ENCODE peak calls at places on chromosomes 12 and 14, in ten cellular contexts. One of them, this sample, is unnamed. For H3K27me3, the result is how much of the 10 kb centered on the place peaks cover.

GRCh38 chr14:75711796-75712211 is 50.8 kb downstream of the TTLL5 start:
- DNase-seq in HCT116: peak
- DNase-seq in RWPE2: peak
- DNase-seq in MG63: peak
- DNase-seq in HepG2: peak
- DNase-seq in IMR-90: peak
- DNase-seq in lower lobe of right lung: peak
- DNase-seq in small intestine: no peak
- DNase-seq in endothelial cell of umbilical vein: peak
- DNase-seq in pancreas: peak
- DNase-seq in this sample: peak

GRCh38 chr14:93543766-93544165 is 113.0 kb downstream of the UNC79 start:
- DNase-seq in HCT116: peak
- DNase-seq in RWPE2: no peak
- DNase-seq in MG63: no peak
- DNase-seq in HepG2: peak
- DNase-seq in IMR-90: peak
- DNase-seq in lower lobe of right lung: no peak
- DNase-seq in small intestine: no peak
- DNase-seq in endothelial cell of umbilical vein: peak
- DNase-seq in pancreas: no peak
- DNase-seq in this sample: no peak

GRCh38 chr12:116880817-116881324 is 370 bp downstream of the HRK start:
- DNase-seq in HCT116: no peak
- DNase-seq in RWPE2: no peak
- DNase-seq in MG63: peak
- DNase-seq in HepG2: peak
- DNase-seq in IMR-90: peak
- DNase-seq in lower lobe of right lung: no peak
- DNase-seq in small intestine: peak
- DNase-seq in endothelial cell of umbilical vein: peak
- DNase-seq in pancreas: peak
- DNase-seq in this sample: peak

GRCh38 chr12:6178981-6179761 is 21.0 kb upstream of the CD9 start:
- DNase-seq in HCT116: no peak
- DNase-seq in RWPE2: no peak
- DNase-seq in MG63: no peak
- DNase-seq in HepG2: peak
- DNase-seq in IMR-90: peak
- DNase-seq in lower lobe of right lung: no peak
- DNase-seq in small intestine: no peak
- DNase-seq in endothelial cell of umbilical vein: peak
- DNase-seq in pancreas: no peak
- DNase-seq in this sample: peak

GRCh38 chr12:76025601-76026575 is 5.7 kb downstream of the PHLDA1 start:
- DNase-seq in HCT116: no peak
- DNase-seq in RWPE2: no peak
- DNase-seq in MG63: no peak
- DNase-seq in HepG2: no peak
- DNase-seq in IMR-90: peak
- DNase-seq in lower lobe of right lung: no peak
- DNase-seq in small intestine: no peak
- DNase-seq in endothelial cell of umbilical vein: peak
- DNase-seq in pancreas: no peak
- DNase-seq in this sample: no peak

GRCh38 chr12:85036241-85036707 is at the start of the genes LRRIQ1 and TSPAN19:
- DNase-seq in HCT116: peak
- DNase-seq in RWPE2: peak
- DNase-seq in MG63: peak
- DNase-seq in HepG2: peak
- DNase-seq in IMR-90: peak
- DNase-seq in lower lobe of right lung: peak
- DNase-seq in small intestine: peak
- DNase-seq in endothelial cell of umbilical vein: peak
- DNase-seq in pancreas: peak
- DNase-seq in this sample: peak

GRCh38 chr14:94213021-94213420 is 38.9 kb downstream of the PPP4R4 start:
- DNase-seq in HCT116: no peak
- DNase-seq in RWPE2: no peak
- DNase-seq in MG63: peak
- DNase-seq in HepG2: no peak
- DNase-seq in IMR-90: peak
- DNase-seq in lower lobe of right lung: no peak
- DNase-seq in small intestine: no peak
- DNase-seq in endothelial cell of umbilical vein: no peak
- DNase-seq in pancreas: no peak
- DNase-seq in this sample: no peak

GRCh38 chr12:76400136-76400535 is 51.9 kb upstream of the BBS10 start:
- DNase-seq in HCT116: no peak
- DNase-seq in RWPE2: no peak
- DNase-seq in MG63: no peak
- DNase-seq in HepG2: no peak
- DNase-seq in IMR-90: no peak
- DNase-seq in lower lobe of right lung: no peak
- DNase-seq in small intestine: no peak
- DNase-seq in endothelial cell of umbilical vein: no peak
- DNase-seq in pancreas: no peak
- DNase-seq in this sample: no peak

GRCh38 chr12:127063339-127064090 is 1203.5 kb upstream of the TMEM132C start:
- DNase-seq in HCT116: no peak
- DNase-seq in RWPE2: no peak
- DNase-seq in MG63: no peak
- DNase-seq in HepG2: no peak
- DNase-seq in IMR-90: no peak
- DNase-seq in lower lobe of right lung: no peak
- DNase-seq in small intestine: no peak
- DNase-seq in endothelial cell of umbilical vein: no peak
- DNase-seq in pancreas: no peak
- DNase-seq in this sample: no peak

GRCh38 chr14:24399981-24400718 is 1.3 kb downstream of the NYNRIN start:
- DNase-seq in HCT116: no peak
- DNase-seq in RWPE2: no peak
- DNase-seq in MG63: no peak
- DNase-seq in HepG2: no peak
- DNase-seq in IMR-90: no peak
- DNase-seq in lower lobe of right lung: no peak
- DNase-seq in small intestine: no peak
- DNase-seq in endothelial cell of umbilical vein: no peak
- DNase-seq in pancreas: no peak
- DNase-seq in this sample: no peak

DNA sequence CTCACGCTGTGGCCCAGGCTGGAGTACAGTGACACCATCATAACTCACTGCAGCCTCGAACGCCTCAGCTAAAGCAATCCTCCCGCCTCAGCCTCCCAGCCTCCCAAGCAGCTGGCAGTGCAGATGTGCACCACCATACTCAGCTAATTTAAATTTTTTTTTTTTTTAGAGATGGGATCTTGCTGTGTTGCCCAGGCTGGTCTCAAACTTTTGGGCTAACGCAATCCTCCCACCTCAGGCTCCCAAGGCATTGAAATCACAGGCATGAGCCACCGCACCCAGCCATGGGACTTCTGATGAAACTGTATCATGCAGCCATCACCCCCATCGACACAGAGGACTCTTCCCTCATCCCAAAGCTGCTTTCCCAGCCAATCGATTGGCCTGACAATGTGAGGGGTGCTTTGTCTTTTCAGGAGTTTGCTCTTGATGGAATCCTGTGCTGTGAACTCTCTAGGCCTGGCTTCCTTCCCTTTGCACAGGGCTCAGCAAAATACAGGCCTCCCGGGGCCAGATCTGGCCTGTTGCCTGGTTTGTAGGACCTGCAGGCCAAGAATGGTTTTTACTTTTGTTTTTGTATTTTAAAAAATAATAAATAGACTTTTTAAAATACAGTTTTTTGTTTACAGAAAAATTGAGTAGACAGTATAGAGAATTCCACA is 59.6 kb upstream of the NCOR2 start:
- DNase-seq in HCT116: no peak
- DNase-seq in RWPE2: no peak
- DNase-seq in MG63: peak
- DNase-seq in HepG2: no peak
- DNase-seq in IMR-90: peak
- DNase-seq in lower lobe of right lung: no peak
- DNase-seq in small intestine: no peak
- DNase-seq in endothelial cell of umbilical vein: peak
- DNase-seq in pancreas: peak
- DNase-seq in this sample: peak
- H3K4me3 ChIP-seq in HCT116: no peak
- H3K4me3 ChIP-seq in RWPE2: no peak
- H3K4me3 ChIP-seq in MG63: no peak
- H3K4me3 ChIP-seq in HepG2: no peak
- H3K4me3 ChIP-seq in IMR-90: no peak
- H3K4me3 ChIP-seq in lower lobe of right lung: no peak
- H3K4me3 ChIP-seq in small intestine: no peak
- H3K4me3 ChIP-seq in endothelial cell of umbilical vein: no peak
- H3K4me3 ChIP-seq in pancreas: no peak
- H3K4me3 ChIP-seq in this sample: no peak

DNA sequence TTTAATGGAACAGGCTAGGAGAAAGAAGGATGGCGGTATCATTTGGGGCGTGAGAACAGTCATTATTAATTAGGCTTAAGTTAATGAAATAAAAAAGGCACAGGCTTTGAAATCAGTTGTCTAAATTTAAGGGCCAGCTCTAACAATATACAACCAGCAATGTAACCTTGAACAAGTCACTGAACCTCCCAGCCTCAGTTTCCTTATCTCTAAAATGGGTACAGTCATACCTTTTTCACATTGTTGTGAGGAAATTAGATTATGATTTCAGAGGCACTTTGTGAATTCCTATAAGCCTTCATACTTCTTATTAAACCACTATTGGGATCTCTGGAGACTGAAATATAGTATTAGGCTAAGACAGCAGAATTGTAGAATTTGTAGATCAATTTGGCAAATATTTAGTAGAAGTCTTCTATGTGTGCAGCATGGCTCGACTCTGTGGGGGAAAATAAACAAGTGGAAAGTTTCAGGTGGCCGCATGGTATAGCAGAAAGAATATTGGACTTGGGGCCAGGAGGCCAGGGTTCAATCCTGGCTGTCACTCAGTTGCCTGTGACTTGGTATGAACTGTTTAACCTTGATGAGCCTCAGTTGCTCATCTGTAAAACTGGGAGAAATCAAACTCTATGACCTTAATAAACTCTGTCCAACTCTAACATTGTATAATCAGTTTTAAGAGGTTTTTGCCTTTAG is 117.7 kb downstream of the ETV6 start:
- DNase-seq in HCT116: no peak
- DNase-seq in RWPE2: no peak
- DNase-seq in MG63: no peak
- DNase-seq in HepG2: no peak
- DNase-seq in IMR-90: no peak
- DNase-seq in lower lobe of right lung: no peak
- DNase-seq in small intestine: no peak
- DNase-seq in endothelial cell of umbilical vein: no peak
- DNase-seq in pancreas: no peak
- DNase-seq in this sample: no peak
- H3K27me3 ChIP-seq in HCT116: under half
- H3K27me3 ChIP-seq in RWPE2: under half
- H3K27me3 ChIP-seq in MG63: under half
- H3K27me3 ChIP-seq in HepG2: under half
- H3K27me3 ChIP-seq in IMR-90: under half
- H3K27me3 ChIP-seq in lower lobe of right lung: under half
- H3K27me3 ChIP-seq in small intestine: under half
- H3K27me3 ChIP-seq in endothelial cell of umbilical vein: under half
- H3K27me3 ChIP-seq in pancreas: under half
- H3K27me3 ChIP-seq in this sample: under half

GRCh38 chr14:52277552-52277951 is 10.1 kb downstream of the PTGDR start:
- DNase-seq in HCT116: no peak
- DNase-seq in RWPE2: no peak
- DNase-seq in MG63: no peak
- DNase-seq in HepG2: no peak
- DNase-seq in IMR-90: no peak
- DNase-seq in lower lobe of right lung: no peak
- DNase-seq in small intestine: no peak
- DNase-seq in endothelial cell of umbilical vein: no peak
- DNase-seq in pancreas: no peak
- DNase-seq in this sample: no peak
- H3K4me3 ChIP-seq in HCT116: no peak
- H3K4me3 ChIP-seq in RWPE2: no peak
- H3K4me3 ChIP-seq in MG63: no peak
- H3K4me3 ChIP-seq in HepG2: no peak
- H3K4me3 ChIP-seq in IMR-90: no peak
- H3K4me3 ChIP-seq in lower lobe of right lung: no peak
- H3K4me3 ChIP-seq in small intestine: no peak
- H3K4me3 ChIP-seq in endothelial cell of umbilical vein: no peak
- H3K4me3 ChIP-seq in pancreas: no peak
- H3K4me3 ChIP-seq in this sample: no peak

GRCh38 chr14:36426836-36427235 is 93.2 kb downstream of the NKX2-1 start:
- DNase-seq in HCT116: no peak
- DNase-seq in RWPE2: no peak
- DNase-seq in MG63: peak
- DNase-seq in HepG2: no peak
- DNase-seq in IMR-90: no peak
- DNase-seq in lower lobe of right lung: no peak
- DNase-seq in small intestine: no peak
- DNase-seq in endothelial cell of umbilical vein: no peak
- DNase-seq in pancreas: no peak
- DNase-seq in this sample: no peak

GRCh38 chr14:36429692-36430091 is 90.3 kb downstream of the NKX2-1 start:
- DNase-seq in HCT116: no peak
- DNase-seq in RWPE2: no peak
- DNase-seq in MG63: no peak
- DNase-seq in HepG2: no peak
- DNase-seq in IMR-90: no peak
- DNase-seq in lower lobe of right lung: no peak
- DNase-seq in small intestine: no peak
- DNase-seq in endothelial cell of umbilical vein: no peak
- DNase-seq in pancreas: no peak
- DNase-seq in this sample: no peak

GRCh38 chr14:36430662-36431084 is 89.4 kb downstream of the NKX2-1 start:
- DNase-seq in HCT116: no peak
- DNase-seq in RWPE2: no peak
- DNase-seq in MG63: no peak
- DNase-seq in HepG2: no peak
- DNase-seq in IMR-90: no peak
- DNase-seq in lower lobe of right lung: no peak
- DNase-seq in small intestine: no peak
- DNase-seq in endothelial cell of umbilical vein: no peak
- DNase-seq in pancreas: no peak
- DNase-seq in this sample: no peak

GRCh38 chr14:36428350-36428749 is 91.7 kb downstream of the NKX2-1 start:
- DNase-seq in HCT116: no peak
- DNase-seq in RWPE2: no peak
- DNase-seq in MG63: no peak
- DNase-seq in HepG2: no peak
- DNase-seq in IMR-90: no peak
- DNase-seq in lower lobe of right lung: no peak
- DNase-seq in small intestine: no peak
- DNase-seq in endothelial cell of umbilical vein: no peak
- DNase-seq in pancreas: no peak
- DNase-seq in this sample: no peak

DNA sequence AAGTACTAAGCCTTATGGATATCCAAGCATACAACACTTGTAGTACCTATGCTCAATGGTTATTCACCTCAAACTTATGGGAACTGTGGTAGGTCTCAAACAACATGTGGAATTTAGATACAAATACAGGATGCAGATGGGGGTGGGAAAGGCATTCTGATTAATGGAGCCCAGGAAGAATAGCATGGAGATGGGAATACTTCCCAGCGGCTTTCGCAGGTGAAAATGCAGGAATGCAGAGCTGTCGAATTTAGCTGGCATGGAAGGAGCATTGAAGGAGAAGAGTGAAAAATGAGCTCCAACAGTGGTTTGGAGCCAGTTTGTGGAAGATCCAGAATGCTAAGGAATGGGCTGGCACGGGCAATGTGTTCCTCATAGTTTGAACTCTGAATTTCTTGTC is 89.9 kb downstream of the NKX2-1 start:
- DNase-seq in HCT116: no peak
- DNase-seq in RWPE2: no peak
- DNase-seq in MG63: no peak
- DNase-seq in HepG2: no peak
- DNase-seq in IMR-90: no peak
- DNase-seq in lower lobe of right lung: no peak
- DNase-seq in small intestine: no peak
- DNase-seq in endothelial cell of umbilical vein: no peak
- DNase-seq in pancreas: no peak
- DNase-seq in this sample: peak
- H3K27me3 ChIP-seq in HCT116: under half
- H3K27me3 ChIP-seq in RWPE2: under half
- H3K27me3 ChIP-seq in MG63: under half
- H3K27me3 ChIP-seq in HepG2: under half
- H3K27me3 ChIP-seq in IMR-90: under half
- H3K27me3 ChIP-seq in lower lobe of right lung: under half
- H3K27me3 ChIP-seq in small intestine: under half
- H3K27me3 ChIP-seq in endothelial cell of umbilical vein: under half
- H3K27me3 ChIP-seq in pancreas: under half
- H3K27me3 ChIP-seq in this sample: under half

This sample was measured in H7.